ENCODE peak calls at places on chromosomes 5 and 9, in seven cellular contexts. J, K, Y, T, U, C and H are unnamed samples.

GRCh38 chr5:120600639-120601038 is 136.5 kb downstream of the PRR16 start:
- DNase-seq in Y (no peak), K (no peak), J (no peak), C (no peak), U (no peak), T (no peak), H (no peak)

GRCh38 chr5:141681695-141682641 is at the start of gene ARAP3:
- DNase-seq in Y (peak), T (peak), U (peak), K (peak), J (peak), C (peak), H (peak)

GRCh38 chr5:127040779-127041520 is 10.6 kb upstream of the MARCHF3 start:
- DNase-seq in J (no peak), T (no peak), C (no peak), K (no peak), U (peak), Y (peak), H (no peak)

GRCh38 chr5:81626524-81626923 is 124.4 kb downstream of the SSBP2 start:
- DNase-seq in U (peak), Y (peak), J (no peak), C (peak), K (no peak), T (peak), H (no peak)

GRCh38 chr9:93262537-93263310 is 78.8 kb downstream of the WNK2 start:
- DNase-seq in Y (no peak), J (no peak), K (no peak), U (no peak), C (no peak), T (peak), H (no peak)

GRCh38 chr5:66850354-66851075 is 254.3 kb downstream of the MAST4 start:
- DNase-seq in U (peak), K (no peak), C (no peak), Y (peak), T (no peak), J (no peak), H (no peak)

GRCh38 chr5:170745481-170746061 is 38.0 kb upstream of the GABRP start:
- DNase-seq in K (no peak), T (no peak), U (no peak), Y (peak), C (no peak), J (no peak), H (no peak)

GRCh38 chr5:133408322-133408721 is 204.0 kb downstream of the FSTL4 start:
- DNase-seq in J (no peak), T (no peak), U (no peak), Y (no peak), K (no peak), C (no peak), H (no peak)

GRCh38 chr5:102858808-102859207 is 103.7 kb downstream of the PAM start:
- DNase-seq in U (peak), T (no peak), K (no peak), C (no peak), J (no peak), Y (peak), H (no peak)

GRCh38 chr5:43409809-43410271 is 2.4 kb downstream of the CCL28 start:
- DNase-seq in Y (no peak), C (no peak), K (no peak), U (no peak), J (no peak), T (no peak), H (no peak)

GRCh38 chr9:35703906-35704672 is 14.4 kb upstream of the TPM2 start:
- DNase-seq in Y (no peak), J (no peak), C (no peak), K (no peak), U (no peak), T (no peak), H (no peak)
- H3K27ac ChIP-seq in Y (no peak), J (no peak), C (no peak), K (no peak), U (no peak), T (no peak), H (no peak)

GRCh38 chr5:14174235-14174636 is 31.1 kb downstream of the TRIO start:
- DNase-seq in T (no peak), K (no peak), C (no peak), Y (no peak), J (no peak), U (no peak), H (peak)
- H3K27ac ChIP-seq in T (no peak), K (peak), C (no peak), Y (peak), J (no peak), U (peak), H (peak)

DNA sequence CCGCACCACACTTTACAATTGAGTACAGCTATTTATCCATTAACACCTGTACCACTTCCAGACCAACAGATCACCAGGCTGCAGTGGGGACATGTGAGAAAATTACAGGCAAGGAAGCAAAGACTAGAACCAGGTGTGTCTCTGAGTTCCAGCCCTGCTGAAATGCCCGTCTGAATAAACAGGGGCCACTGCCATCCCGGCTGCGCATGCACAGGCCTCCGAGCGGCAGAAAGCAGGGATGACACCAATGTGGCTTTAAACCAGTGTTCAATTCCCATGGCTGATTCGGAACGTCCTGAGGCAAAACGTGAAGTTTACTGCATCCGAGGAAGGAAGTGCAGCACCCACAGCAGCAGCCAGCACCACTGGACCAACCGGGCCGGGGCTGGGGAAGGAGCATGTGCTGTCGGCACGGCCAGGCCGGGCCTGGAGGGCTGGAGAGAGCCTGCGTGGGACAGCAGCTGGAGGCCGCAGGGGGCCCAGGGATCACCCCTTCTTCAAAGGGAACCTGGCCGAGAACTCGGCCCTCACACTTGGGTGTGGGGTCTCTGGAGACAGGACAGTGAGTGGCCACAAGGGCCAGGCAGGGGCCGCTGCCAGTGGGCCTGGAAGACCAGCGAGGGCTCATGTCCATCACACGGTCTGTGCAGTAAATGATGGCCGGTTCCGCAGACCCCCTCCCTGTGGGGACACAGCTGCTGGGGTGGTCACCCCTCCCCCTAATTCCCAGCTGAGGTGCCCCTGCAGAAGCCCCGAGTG is 33.0 kb upstream of the SLC12A7 start:
- DNase-seq in Y (no peak), U (no peak), K (no peak), T (no peak), J (no peak), C (no peak), H (no peak)
- H3K27ac ChIP-seq in Y (no peak), U (no peak), K (no peak), T (no peak), J (no peak), C (no peak), H (no peak)

DNA sequence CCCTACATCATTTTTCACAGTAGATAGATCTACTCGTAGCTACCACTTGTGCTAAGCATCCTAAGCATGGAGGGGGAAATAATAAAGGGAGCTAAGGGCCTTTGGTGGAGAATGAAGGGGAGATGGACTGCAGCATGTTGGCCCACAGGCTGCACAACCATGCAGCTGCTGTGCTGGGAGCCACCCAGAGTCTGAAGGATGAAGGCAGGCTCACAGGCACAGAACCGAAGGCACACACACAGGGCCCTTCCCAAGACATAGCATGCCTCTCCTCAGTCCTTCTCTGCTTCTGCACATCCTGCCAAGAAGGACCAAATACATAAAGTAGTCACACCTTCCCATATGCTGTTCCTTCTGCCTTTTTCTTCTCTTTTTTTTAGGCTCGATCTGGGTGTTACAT is 6.6 kb downstream of the FAM193B start:
- DNase-seq in U (no peak), J (no peak), T (no peak), K (no peak), C (no peak), Y (no peak), H (no peak)
- H3K27ac ChIP-seq in U (no peak), J (no peak), T (peak), K (peak), C (no peak), Y (no peak), H (no peak)

DNA sequence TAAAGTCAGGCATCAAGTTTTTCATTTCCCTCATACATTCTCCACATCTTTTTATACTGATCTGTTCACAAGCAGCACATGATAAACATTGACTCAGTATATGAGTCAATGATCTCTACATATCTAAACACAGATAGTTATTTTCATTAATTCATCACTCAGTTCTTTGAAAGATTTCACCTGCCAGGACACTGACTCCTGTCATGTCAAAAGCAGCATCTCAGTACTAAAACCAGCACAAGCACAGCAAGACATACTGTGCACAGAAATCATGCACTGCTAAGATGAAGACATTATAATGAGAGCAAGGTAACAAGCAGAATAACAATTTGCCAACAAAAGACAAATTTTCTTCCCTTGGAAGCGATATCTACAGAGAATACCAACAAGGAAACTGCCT is 206.1 kb upstream of the COX7C start:
- DNase-seq in C (no peak), T (no peak), Y (no peak), K (no peak), J (no peak), U (no peak), H (no peak)
- H3K27ac ChIP-seq in C (no peak), T (no peak), Y (no peak), K (no peak), J (no peak), U (no peak), H (no peak)

GRCh38 chr5:159179556-159180305 is 29.6 kb downstream of the RNF145 start:
- DNase-seq in Y (no peak), J (no peak), T (no peak), K (no peak), C (no peak), U (peak), H (no peak)

GRCh38 chr5:159178978-159179377 is 30.4 kb downstream of the RNF145 start:
- DNase-seq in T (no peak), Y (peak), J (no peak), C (peak), U (peak), K (no peak), H (no peak)

GRCh38 chr5:159171274-159171673 is 38.1 kb downstream of the RNF145 start:
- DNase-seq in T (no peak), J (no peak), U (no peak), Y (no peak), K (no peak), C (no peak), H (no peak)

GRCh38 chr5:159174511-159175168 is 34.7 kb downstream of the RNF145 start:
- DNase-seq in J (no peak), C (no peak), T (no peak), Y (no peak), U (peak), K (no peak), H (no peak)

DNA sequence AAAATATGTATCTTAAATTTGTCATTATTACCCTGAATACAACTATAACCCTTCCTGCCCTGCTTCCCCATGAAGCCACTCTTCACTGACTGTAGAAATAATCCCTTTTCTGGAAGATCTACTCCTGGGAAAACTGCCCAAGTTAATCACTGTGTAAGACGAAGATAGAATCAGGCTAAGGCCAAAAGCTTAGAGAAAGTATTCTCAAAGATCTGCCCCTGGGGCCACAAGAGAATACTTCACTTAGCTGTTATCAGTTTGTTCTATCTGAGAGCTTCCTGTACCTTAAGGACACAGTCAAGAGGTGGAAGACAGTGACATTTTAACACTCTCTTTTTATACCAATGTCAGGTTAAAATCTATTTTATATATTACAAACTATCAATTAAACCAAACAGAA is 33.8 kb downstream of the RNF145 start:
- DNase-seq in Y (no peak), K (no peak), T (no peak), U (peak), C (no peak), J (no peak), H (no peak)
- H3K27ac ChIP-seq in Y (peak), K (no peak), T (peak), U (peak), C (no peak), J (no peak), H (no peak)

GRCh38 chr9:98225015-98225442 is 30.4 kb downstream of the TBC1D2 start:
- DNase-seq in T (no peak), C (no peak), U (no peak), Y (no peak), J (no peak), K (no peak), H (peak)

GRCh38 chr9:98226516-98226915 is 28.9 kb downstream of the TBC1D2 start:
- DNase-seq in K (no peak), J (no peak), T (no peak), Y (no peak), U (no peak), C (no peak), H (no peak)

GRCh38 chr9:98228392-98229089 is 26.9 kb downstream of the TBC1D2 start:
- DNase-seq in U (no peak), J (no peak), T (no peak), C (no peak), K (no peak), Y (no peak), H (no peak)

GRCh38 chr9:98227883-98228282 is 27.6 kb downstream of the TBC1D2 start:
- DNase-seq in C (no peak), U (no peak), J (no peak), T (no peak), K (no peak), Y (no peak), H (no peak)

DNA sequence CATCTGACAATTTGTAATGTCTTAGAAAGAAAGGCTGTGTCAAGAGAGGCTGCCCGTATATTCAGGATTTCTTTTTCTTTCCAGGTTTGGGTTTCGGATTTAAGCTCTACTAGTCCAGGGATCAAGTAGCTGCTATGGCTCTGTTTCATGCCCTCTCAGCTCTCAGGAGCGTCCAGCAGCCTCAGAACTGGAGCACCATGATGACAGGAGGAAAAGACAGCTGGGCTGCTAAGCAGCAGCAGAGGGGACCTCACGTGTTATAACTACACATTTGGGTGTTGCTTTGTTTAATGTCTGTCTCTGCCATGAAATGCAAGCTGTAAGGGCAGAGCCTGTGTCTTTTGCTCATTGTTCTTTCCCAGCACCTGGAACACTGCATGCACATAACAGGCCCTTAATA is 28.5 kb downstream of the TBC1D2 start:
- DNase-seq in Y (no peak), J (no peak), U (no peak), C (no peak), K (no peak), T (peak), H (peak)
- H3K27ac ChIP-seq in Y (no peak), J (no peak), U (no peak), C (no peak), K (peak), T (no peak), H (peak)

GRCh38 chr5:135185461-135186075 is 151.5 kb upstream of the PITX1 start:
- DNase-seq in T (no peak), J (no peak), C (no peak), U (peak), K (no peak), Y (no peak), H (no peak)
- H3K27ac ChIP-seq in T (no peak), J (peak), C (no peak), U (no peak), K (no peak), Y (no peak), H (no peak)

GRCh38 chr9:70406446-70406862 is 8.0 kb downstream of the KLF9 start:
- DNase-seq in U (peak), J (no peak), Y (no peak), T (no peak), C (no peak), K (no peak), H (no peak)

GRCh38 chr9:70409280-70409679 is 5.2 kb downstream of the KLF9 start:
- DNase-seq in K (no peak), T (no peak), Y (no peak), C (no peak), J (no peak), U (peak), H (no peak)

GRCh38 chr9:70408393-70409040 is 5.9 kb downstream of the KLF9 start:
- DNase-seq in U (peak), J (no peak), K (no peak), C (no peak), Y (no peak), T (no peak), H (no peak)

GRCh38 chr9:70405808-70406445 is 8.5 kb downstream of the KLF9 start:
- DNase-seq in J (no peak), T (no peak), C (no peak), Y (no peak), K (no peak), U (peak), H (no peak)

GRCh38 chr9:70407081-70407503 is 7.4 kb downstream of the KLF9 start:
- DNase-seq in C (no peak), U (peak), K (no peak), T (no peak), J (no peak), Y (peak), H (no peak)
- H3K27ac ChIP-seq in C (no peak), U (no peak), K (peak), T (peak), J (peak), Y (peak), H (no peak)